ENCODE peak calls at places on chromosome 2, in six cellular contexts. One of them, this sample, is unnamed.
A peak's percentile ranks its signal among the peaks of the same experiment; 100 is the strongest.

GRCh38 chr2:69459936-69460335 is 22.7 kb upstream of the NFU1 start:
- DNase-seq in astrocyte of the spinal cord: no peak
- DNase-seq in mucosa of descending colon: no peak
- DNase-seq in skeletal muscle cell: no peak
- DNase-seq in GM12865: no peak
- DNase-seq in cardiac fibroblast: no peak
- DNase-seq in this sample: no peak

GRCh38 chr2:209423562-209424541 is at the start of gene MAP2:
- DNase-seq in astrocyte of the spinal cord: peak; percentile 85
- DNase-seq in mucosa of descending colon: peak; percentile 68
- DNase-seq in skeletal muscle cell: peak; percentile 28
- DNase-seq in GM12865: peak; percentile 79
- DNase-seq in cardiac fibroblast: peak; percentile 91
- DNase-seq in this sample: peak; percentile 11

GRCh38 chr2:33073018-33073417 is 126.3 kb downstream of the LTBP1 start:
- DNase-seq in astrocyte of the spinal cord: no peak
- DNase-seq in mucosa of descending colon: no peak
- DNase-seq in skeletal muscle cell: no peak
- DNase-seq in GM12865: no peak
- DNase-seq in cardiac fibroblast: no peak
- DNase-seq in this sample: no peak

GRCh38 chr2:26302846-26303245 is 43.1 kb upstream of the SELENOI start:
- DNase-seq in astrocyte of the spinal cord: no peak
- DNase-seq in mucosa of descending colon: no peak
- DNase-seq in skeletal muscle cell: no peak
- DNase-seq in GM12865: no peak
- DNase-seq in cardiac fibroblast: no peak
- DNase-seq in this sample: no peak

GRCh38 chr2:65182570-65182969 is 45.1 kb upstream of the ACTR2 start:
- DNase-seq in astrocyte of the spinal cord: no peak
- DNase-seq in mucosa of descending colon: no peak
- DNase-seq in skeletal muscle cell: no peak
- DNase-seq in GM12865: no peak
- DNase-seq in cardiac fibroblast: no peak
- DNase-seq in this sample: no peak

GRCh38 chr2:124145982-124146381 is 120.9 kb downstream of the CNTNAP5 start:
- DNase-seq in astrocyte of the spinal cord: no peak
- DNase-seq in mucosa of descending colon: no peak
- DNase-seq in skeletal muscle cell: no peak
- DNase-seq in GM12865: no peak
- DNase-seq in cardiac fibroblast: no peak
- DNase-seq in this sample: no peak

GRCh38 chr2:25777077-25777476 is 101.2 kb downstream of the ASXL2 start:
- DNase-seq in astrocyte of the spinal cord: no peak
- DNase-seq in mucosa of descending colon: no peak
- DNase-seq in skeletal muscle cell: no peak
- DNase-seq in GM12865: no peak
- DNase-seq in cardiac fibroblast: no peak
- DNase-seq in this sample: no peak

GRCh38 chr2:106599540-106599939 is 112.4 kb downstream of the CD8B2 start:
- DNase-seq in astrocyte of the spinal cord: no peak
- DNase-seq in mucosa of descending colon: no peak
- DNase-seq in skeletal muscle cell: no peak
- DNase-seq in GM12865: no peak
- DNase-seq in cardiac fibroblast: no peak
- DNase-seq in this sample: no peak

GRCh38 chr2:349390-349789 is 61.5 kb upstream of the ALKAL2 start:
- DNase-seq in astrocyte of the spinal cord: no peak
- DNase-seq in mucosa of descending colon: no peak
- DNase-seq in skeletal muscle cell: no peak
- DNase-seq in GM12865: no peak
- DNase-seq in cardiac fibroblast: no peak
- DNase-seq in this sample: no peak

GRCh38 chr2:38271697-38272096 is 105.4 kb downstream of the ATL2 start:
- DNase-seq in astrocyte of the spinal cord: no peak
- DNase-seq in mucosa of descending colon: no peak
- DNase-seq in skeletal muscle cell: no peak
- DNase-seq in GM12865: no peak
- DNase-seq in cardiac fibroblast: no peak
- DNase-seq in this sample: no peak

GRCh38 chr2:38279201-38279600 is 97.9 kb downstream of the ATL2 start:
- DNase-seq in astrocyte of the spinal cord: no peak
- DNase-seq in mucosa of descending colon: no peak
- DNase-seq in skeletal muscle cell: no peak
- DNase-seq in GM12865: peak; percentile 24
- DNase-seq in cardiac fibroblast: no peak
- DNase-seq in this sample: no peak

GRCh38 chr2:38281095-38281742 is 95.9 kb downstream of the ATL2 start:
- DNase-seq in astrocyte of the spinal cord: no peak
- DNase-seq in mucosa of descending colon: no peak
- DNase-seq in skeletal muscle cell: no peak
- DNase-seq in GM12865: no peak
- DNase-seq in cardiac fibroblast: no peak
- DNase-seq in this sample: no peak

GRCh38 chr2:38274286-38275276 is 102.5 kb downstream of the ATL2 start:
- DNase-seq in astrocyte of the spinal cord: peak; percentile 89
- DNase-seq in mucosa of descending colon: peak; percentile 51
- DNase-seq in skeletal muscle cell: peak; percentile 49
- DNase-seq in GM12865: peak; percentile 87
- DNase-seq in cardiac fibroblast: peak; percentile 90
- DNase-seq in this sample: peak; percentile 72

DNA sequence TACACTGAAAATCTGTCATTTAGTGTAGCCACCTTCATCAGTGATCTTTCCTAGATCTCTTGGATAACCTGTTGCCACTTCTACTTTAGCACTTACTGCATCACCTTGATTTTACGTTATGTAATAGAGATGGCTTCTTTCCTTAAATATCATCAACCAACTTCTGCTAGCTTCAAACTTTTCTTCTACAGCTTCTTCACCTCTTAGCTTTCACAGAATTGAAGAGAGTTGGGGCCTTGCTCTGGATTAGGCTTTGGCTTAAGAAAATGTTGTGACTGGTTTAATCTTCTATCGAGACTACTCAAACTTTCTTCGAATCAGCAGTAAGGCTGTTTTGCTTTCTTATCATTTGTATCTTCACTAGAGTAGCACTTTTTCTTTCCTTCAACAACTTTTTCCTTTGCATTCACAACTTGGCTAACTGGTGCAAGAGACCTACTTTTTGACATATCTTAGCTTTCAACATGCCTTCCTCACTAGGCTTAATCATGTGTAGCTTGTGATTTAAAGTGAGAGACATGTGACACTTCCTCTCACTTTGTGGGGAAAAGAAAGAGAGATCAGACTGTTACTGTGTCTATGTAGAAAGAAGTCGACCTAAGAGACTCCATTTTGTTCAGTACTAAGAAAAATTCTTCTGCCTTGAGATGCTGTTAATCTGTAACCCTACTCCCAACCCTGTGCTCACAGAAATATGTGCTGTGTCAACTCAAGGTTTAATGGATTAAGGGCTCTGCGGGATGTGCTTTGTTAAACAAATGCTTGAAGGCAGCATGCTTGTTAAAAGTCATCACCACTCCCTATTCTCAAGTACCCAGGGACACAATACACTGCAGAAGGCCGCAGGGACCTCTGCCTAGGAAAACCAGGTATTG is 99.6 kb downstream of the ATL2 start:
- DNase-seq in astrocyte of the spinal cord: peak; percentile 29
- DNase-seq in mucosa of descending colon: peak; percentile 25
- DNase-seq in skeletal muscle cell: no peak
- DNase-seq in GM12865: no peak
- DNase-seq in cardiac fibroblast: no peak
- DNase-seq in this sample: peak; percentile 24
- H3K4me3 ChIP-seq in astrocyte of the spinal cord: no peak overlapping the region
- H3K4me3 ChIP-seq in mucosa of descending colon: no peak overlapping the region
- H3K4me3 ChIP-seq in skeletal muscle cell: no peak overlapping the region
- H3K4me3 ChIP-seq in GM12865: no peak overlapping the region
- H3K4me3 ChIP-seq in cardiac fibroblast: no peak overlapping the region
- H3K4me3 ChIP-seq in this sample: no peak overlapping the region

GRCh38 chr2:71070294-71071025 is 2.0 kb downstream of the NAGK start:
- DNase-seq in astrocyte of the spinal cord: peak; percentile 22
- DNase-seq in mucosa of descending colon: no peak
- DNase-seq in skeletal muscle cell: no peak
- DNase-seq in GM12865: peak; percentile 33
- DNase-seq in cardiac fibroblast: peak; percentile 57
- DNase-seq in this sample: no peak
- H3K4me3 ChIP-seq in astrocyte of the spinal cord: no peak overlapping the region
- H3K4me3 ChIP-seq in mucosa of descending colon: no peak overlapping the region
- H3K4me3 ChIP-seq in skeletal muscle cell: no peak overlapping the region
- H3K4me3 ChIP-seq in GM12865: peak overlapping the region; percentile 63
- H3K4me3 ChIP-seq in cardiac fibroblast: no peak overlapping the region
- H3K4me3 ChIP-seq in this sample: peak overlapping the region; percentile 96

GRCh38 chr2:62569907-62570793 is 64.2 kb upstream of the TMEM17 start:
- DNase-seq in astrocyte of the spinal cord: no peak
- DNase-seq in mucosa of descending colon: peak; percentile 14
- DNase-seq in skeletal muscle cell: no peak
- DNase-seq in GM12865: no peak
- DNase-seq in cardiac fibroblast: no peak
- DNase-seq in this sample: no peak
- H3K4me3 ChIP-seq in astrocyte of the spinal cord: no peak overlapping the region
- H3K4me3 ChIP-seq in mucosa of descending colon: no peak overlapping the region
- H3K4me3 ChIP-seq in skeletal muscle cell: no peak overlapping the region
- H3K4me3 ChIP-seq in GM12865: no peak overlapping the region
- H3K4me3 ChIP-seq in cardiac fibroblast: no peak overlapping the region
- H3K4me3 ChIP-seq in this sample: no peak overlapping the region

GRCh38 chr2:5479265-5479928 is 212.8 kb upstream of the SOX11 start:
- DNase-seq in astrocyte of the spinal cord: no peak
- DNase-seq in mucosa of descending colon: no peak
- DNase-seq in skeletal muscle cell: no peak
- DNase-seq in GM12865: no peak
- DNase-seq in cardiac fibroblast: no peak
- DNase-seq in this sample: no peak
- H3K4me3 ChIP-seq in astrocyte of the spinal cord: no peak overlapping the region
- H3K4me3 ChIP-seq in mucosa of descending colon: no peak overlapping the region
- H3K4me3 ChIP-seq in skeletal muscle cell: no peak overlapping the region
- H3K4me3 ChIP-seq in GM12865: no peak overlapping the region
- H3K4me3 ChIP-seq in cardiac fibroblast: no peak overlapping the region
- H3K4me3 ChIP-seq in this sample: no peak overlapping the region

GRCh38 chr2:218806346-218806978 is 24.5 kb downstream of the CYP27A1 start:
- DNase-seq in astrocyte of the spinal cord: peak; percentile 99
- DNase-seq in mucosa of descending colon: peak; percentile 36
- DNase-seq in skeletal muscle cell: peak; percentile 99
- DNase-seq in GM12865: peak; percentile 75
- DNase-seq in cardiac fibroblast: peak; percentile 99
- DNase-seq in this sample: peak; percentile 84
- H3K4me3 ChIP-seq in astrocyte of the spinal cord: no peak overlapping the region
- H3K4me3 ChIP-seq in mucosa of descending colon: no peak overlapping the region
- H3K4me3 ChIP-seq in skeletal muscle cell: no peak overlapping the region
- H3K4me3 ChIP-seq in GM12865: no peak overlapping the region
- H3K4me3 ChIP-seq in cardiac fibroblast: no peak overlapping the region
- H3K4me3 ChIP-seq in this sample: no peak overlapping the region

GRCh38 chr2:232549655-232550350 is 554 bp downstream of the TIGD1 start:
- DNase-seq in astrocyte of the spinal cord: no peak
- DNase-seq in mucosa of descending colon: no peak
- DNase-seq in skeletal muscle cell: no peak
- DNase-seq in GM12865: no peak
- DNase-seq in cardiac fibroblast: peak; percentile 14
- DNase-seq in this sample: no peak

GRCh38 chr2:232551289-232551688 is 800 bp downstream of the EIF4E2 start:
- DNase-seq in astrocyte of the spinal cord: no peak
- DNase-seq in mucosa of descending colon: no peak
- DNase-seq in skeletal muscle cell: no peak
- DNase-seq in GM12865: no peak
- DNase-seq in cardiac fibroblast: no peak
- DNase-seq in this sample: no peak

GRCh38 chr2:232547991-232548390 is 2.4 kb downstream of the TIGD1 start:
- DNase-seq in astrocyte of the spinal cord: no peak
- DNase-seq in mucosa of descending colon: no peak
- DNase-seq in skeletal muscle cell: no peak
- DNase-seq in GM12865: no peak
- DNase-seq in cardiac fibroblast: no peak
- DNase-seq in this sample: no peak

GRCh38 chr2:232550351-232551261 is at the start of the genes EIF4E2 and TIGD1:
- DNase-seq in astrocyte of the spinal cord: peak; percentile 95
- DNase-seq in mucosa of descending colon: peak; percentile 93
- DNase-seq in skeletal muscle cell: peak; percentile 73
- DNase-seq in GM12865: peak; percentile 95
- DNase-seq in cardiac fibroblast: peak; percentile 96
- DNase-seq in this sample: peak; percentile 72

GRCh38 chr2:232551776-232552175 is 1.3 kb downstream of the EIF4E2 start:
- DNase-seq in astrocyte of the spinal cord: no peak
- DNase-seq in mucosa of descending colon: no peak
- DNase-seq in skeletal muscle cell: no peak
- DNase-seq in GM12865: no peak
- DNase-seq in cardiac fibroblast: no peak
- DNase-seq in this sample: no peak
- H3K4me3 ChIP-seq in astrocyte of the spinal cord: peak overlapping the region; percentile 94
- H3K4me3 ChIP-seq in mucosa of descending colon: no peak overlapping the region
- H3K4me3 ChIP-seq in skeletal muscle cell: peak overlapping the region; percentile 86
- H3K4me3 ChIP-seq in GM12865: peak overlapping the region; percentile 95
- H3K4me3 ChIP-seq in cardiac fibroblast: peak overlapping the region; percentile 86
- H3K4me3 ChIP-seq in this sample: peak overlapping the region; percentile 93

DNA sequence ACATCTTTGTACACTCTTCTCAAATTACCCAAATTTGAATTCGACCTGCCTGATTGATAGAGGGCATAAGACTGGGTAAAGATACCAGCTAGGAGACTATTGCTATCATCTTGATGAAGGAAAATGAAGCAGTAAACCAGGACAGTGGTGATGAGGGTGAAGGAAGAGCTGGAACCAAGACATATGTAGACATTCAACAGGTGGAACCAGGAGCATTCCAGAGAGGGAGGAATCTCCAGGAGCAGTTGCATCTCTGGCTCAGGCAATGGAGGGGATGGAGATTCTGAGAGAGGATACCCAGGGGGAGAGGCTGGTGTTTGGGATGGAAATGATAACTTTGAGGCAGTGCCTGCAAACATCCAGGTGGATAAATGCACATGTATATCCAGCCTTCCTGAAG is 41.6 kb downstream of the SDC1 start:
- DNase-seq in astrocyte of the spinal cord: no peak
- DNase-seq in mucosa of descending colon: no peak
- DNase-seq in skeletal muscle cell: no peak
- DNase-seq in GM12865: no peak
- DNase-seq in cardiac fibroblast: no peak
- DNase-seq in this sample: no peak
- H3K4me3 ChIP-seq in astrocyte of the spinal cord: no peak overlapping the region
- H3K4me3 ChIP-seq in mucosa of descending colon: no peak overlapping the region
- H3K4me3 ChIP-seq in skeletal muscle cell: no peak overlapping the region
- H3K4me3 ChIP-seq in GM12865: no peak overlapping the region
- H3K4me3 ChIP-seq in cardiac fibroblast: no peak overlapping the region
- H3K4me3 ChIP-seq in this sample: no peak overlapping the region

DNA sequence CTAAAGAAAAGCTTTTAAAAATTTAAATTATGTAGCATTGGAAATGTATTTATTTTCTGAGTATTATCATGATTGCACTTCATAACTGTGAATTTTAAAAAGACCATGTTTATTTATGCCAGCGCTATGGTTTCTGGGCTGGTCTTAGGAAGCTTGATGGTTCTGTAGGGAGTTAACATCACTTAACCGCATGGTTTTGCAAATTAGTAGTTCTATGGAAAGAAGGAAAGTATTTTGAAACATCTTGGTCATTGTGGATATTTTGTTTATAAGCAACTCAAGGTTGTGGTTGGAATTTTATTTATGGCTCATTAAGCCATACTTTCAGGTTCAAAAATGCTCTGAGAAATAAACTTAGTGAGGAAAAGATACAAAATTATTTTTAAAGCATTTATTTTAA is 549.4 kb downstream of the STK39 start:
- DNase-seq in astrocyte of the spinal cord: peak; percentile 17
- DNase-seq in mucosa of descending colon: no peak
- DNase-seq in skeletal muscle cell: no peak
- DNase-seq in GM12865: no peak
- DNase-seq in cardiac fibroblast: no peak
- DNase-seq in this sample: no peak
- H3K4me3 ChIP-seq in astrocyte of the spinal cord: no peak overlapping the region
- H3K4me3 ChIP-seq in mucosa of descending colon: no peak overlapping the region
- H3K4me3 ChIP-seq in skeletal muscle cell: no peak overlapping the region
- H3K4me3 ChIP-seq in GM12865: no peak overlapping the region
- H3K4me3 ChIP-seq in cardiac fibroblast: no peak overlapping the region
- H3K4me3 ChIP-seq in this sample: no peak overlapping the region